ENCODE peak calls at places on chromosomes 5 and 9, in four cellular contexts. Q is amygdala, I is lower leg skin, Y is fibroblast of mammary gland. Z is an unnamed sample.
A peak's percentile ranks its signal among the peaks of the same experiment; 100 is the strongest.

GRCh38 chr5:131222731-131223130 is 41.1 kb upstream of the CDC42SE2 start:
- DNase-seq in I (no peak), Q (no peak), Y (no peak), Z (no peak)

GRCh38 chr9:96045811-96046210 is 170.3 kb downstream of the ERCC6L2 start:
- DNase-seq in I (no peak), Y (no peak), Q (no peak), Z (no peak)

GRCh38 chr5:15650266-15650665 is 150.3 kb downstream of the FBXL7 start:
- DNase-seq in Q (no peak), I (no peak), Y (peak; percentile 21), Z (no peak)

GRCh38 chr9:132729235-132729890 is 59.1 kb downstream of the GTF3C4 start:
- DNase-seq in Q (no peak), Y (no peak), I (no peak), Z (no peak)

GRCh38 chr9:77879344-77880089 is 152.1 kb downstream of the GNAQ start:
- DNase-seq in Y (peak; percentile 66), I (no peak), Q (no peak), Z (no peak)

GRCh38 chr9:34957492-34958410 is at the start of gene PHF24:
- DNase-seq in I (peak; percentile 82), Y (no peak), Q (no peak), Z (no peak)

GRCh38 chr5:153625826-153626354 is 135.4 kb downstream of the GRIA1 start:
- DNase-seq in I (no peak), Q (no peak), Y (no peak), Z (no peak)

GRCh38 chr5:68382640-68383039 is 167.1 kb downstream of the PIK3R1 start:
- DNase-seq in Y (peak; percentile 42), I (no peak), Q (no peak), Z (no peak)

GRCh38 chr9:36548454-36548853 is 24.2 kb upstream of the MELK start:
- DNase-seq in Q (no peak), I (no peak), Y (no peak), Z (no peak)

GRCh38 chr9:98795970-98796363 is 388 bp downstream of the ANKS6 start:
- DNase-seq in Q (no peak), I (peak; percentile 85), Y (no peak), Z (no peak)

GRCh38 chr5:2750758-2751464 is 566 bp downstream of the IRX2 start:
- DNase-seq in Q (no peak), Y (no peak), I (no peak), Z (no peak)

GRCh38 chr5:134140530-134141201 is 26.2 kb downstream of the TCF7 start:
- DNase-seq in Y (peak; percentile 73), I (peak; percentile 91), Q (peak; percentile 56), Z (peak; percentile 56)